ENCODE peak calls at places on chromosomes 5 and 9, in seven cellular contexts. X is T-cell; C is stimulated activated CD4-positive, alpha-beta T cell treated with anti-CD3 and anti-CD28 coated beads, Interleukin-4, amount 100 ng/mL, for 4 hours; N is T-helper 22 cell; Z is Daoy; O is RPMI8226; L is dorsolateral prefrontal cortex. F is an unnamed sample.

GRCh38 chr5:27220752-27221151 is 182.4 kb upstream of the CDH9 start:
- DNase-seq in Z (no peak), L (no peak), N (no peak), X (no peak), C (no peak), O (no peak), F (no peak)

GRCh38 chr5:123950701-123951100 is 438.7 kb downstream of the CSNK1G3 start:
- DNase-seq in L (no peak), Z (no peak), C (no peak), N (no peak), O (no peak), X (no peak), F (no peak)

GRCh38 chr5:87229780-87230179 is 37.9 kb upstream of the RASA1 start:
- DNase-seq in N (no peak), O (no peak), L (no peak), X (no peak), Z (no peak), C (no peak), F (no peak)

GRCh38 chr9:98591696-98592095 is 117.0 kb downstream of the GABBR2 start:
- DNase-seq in Z (no peak), L (no peak), O (no peak), X (no peak), N (no peak), C (no peak), F (no peak)

GRCh38 chr5:67115238-67115637 is 81.4 kb downstream of the CD180 start:
- DNase-seq in O (no peak), N (no peak), Z (no peak), X (no peak), C (no peak), L (no peak), F (no peak)

GRCh38 chr5:115551415-115551814 is 6.8 kb upstream of the FEM1C start:
- DNase-seq in X (no peak), Z (peak), C (no peak), O (no peak), L (no peak), N (no peak), F (no peak)

GRCh38 chr5:30401479-30402058 is 791.9 kb upstream of the CDH6 start:
- DNase-seq in N (no peak), Z (no peak), O (peak), C (no peak), X (no peak), L (no peak), F (no peak)

GRCh38 chr5:120605325-120606079 is 141.4 kb downstream of the PRR16 start:
- DNase-seq in X (no peak), N (no peak), O (no peak), Z (no peak), C (no peak), L (no peak), F (no peak)

GRCh38 chr9:136620441-136621018 is 42.2 kb upstream of the EGFL7 start:
- DNase-seq in C (no peak), L (no peak), Z (no peak), O (no peak), X (no peak), N (no peak), F (no peak)

GRCh38 chr5:119275146-119275872 is 80.5 kb upstream of the TNFAIP8 start:
- DNase-seq in X (no peak), L (no peak), O (no peak), N (no peak), C (no peak), Z (peak), F (no peak)

GRCh38 chr9:126357074-126357473 is 30.4 kb downstream of the MVB12B start:
- DNase-seq in L (no peak), X (no peak), C (no peak), O (no peak), N (no peak), Z (no peak), F (no peak)

GRCh38 chr9:69086769-69087168 is 51.2 kb downstream of the FXN start:
- DNase-seq in N (no peak), O (no peak), C (no peak), X (no peak), L (no peak), Z (no peak), F (no peak)

GRCh38 chr9:137276757-137277328 is 683 bp upstream of the TOR4A start:
- DNase-seq in C (no peak), L (peak), O (peak), Z (peak), N (no peak), X (no peak), F (no peak)

GRCh38 chr9:120876842-120877240 is at the start of gene PHF19:
- DNase-seq in L (no peak), X (peak), N (no peak), O (peak), C (no peak), Z (peak), F (no peak)

GRCh38 chr5:175859422-175859821 is 12.0 kb upstream of the CPLX2 start:
- DNase-seq in O (no peak), C (no peak), L (no peak), X (no peak), Z (no peak), N (no peak), F (no peak)

GRCh38 chr5:35593338-35593737 is 24.3 kb upstream of the SPEF2 start:
- DNase-seq in X (no peak), N (no peak), C (no peak), O (no peak), Z (no peak), L (no peak), F (no peak)

GRCh38 chr5:73282923-73283322 is 109.9 kb downstream of the TMEM174 start:
- DNase-seq in L (no peak), X (no peak), C (no peak), Z (no peak), O (no peak), N (no peak), F (no peak)

GRCh38 chr9:137728444-137729311 is 109.9 kb downstream of the EHMT1 start:
- DNase-seq in X (no peak), L (no peak), Z (no peak), C (no peak), N (no peak), O (no peak), F (no peak)

GRCh38 chr5:137073192-137073591 is 425.9 kb downstream of the SPOCK1 start:
- DNase-seq in C (no peak), L (no peak), X (no peak), O (no peak), Z (peak), N (no peak), F (no peak)

F was measured in stimulated activated CD8-positive, alpha-beta memory T cell treated with anti-CD3 and anti-CD28 coated beads, Interleukin-4, amount 100 ng/mL, for 24 hours.